ENCODE peak calls at places on chromosome 5, in nine cellular contexts. M, X, B, I, N, Z, G, F and R are unnamed samples. For H3K4me1, the result is how much of the 10 kb centered on the place peaks cover.

GRCh38 chr5:72282878-72283277 is 37.2 kb downstream of the MRPS27 start:
- DNase-seq in F (no peak), M (no peak), G (no peak), X (no peak), N (no peak), Z (no peak), I (no peak), B (no peak), R (no peak)

GRCh38 chr5:161372682-161373344 is 173.7 kb downstream of the GABRB2 start:
- DNase-seq in M (no peak), Z (no peak), G (no peak), F (no peak), X (no peak), N (no peak), B (no peak), I (no peak), R (no peak)

GRCh38 chr5:67268233-67269011 is 71.8 kb upstream of the CD180 start:
- DNase-seq in Z (no peak), N (peak), B (no peak), M (peak), G (peak), F (no peak), I (peak), X (peak), R (no peak)

GRCh38 chr5:165232629-165233028 is 1727.2 kb downstream of the MAT2B start:
- DNase-seq in X (no peak), B (no peak), Z (no peak), M (no peak), I (no peak), F (no peak), G (no peak), N (no peak), R (no peak)

GRCh38 chr5:175133185-175133584 is 310.8 kb downstream of the DRD1 start:
- DNase-seq in F (no peak), G (no peak), I (peak), X (no peak), Z (peak), N (no peak), B (no peak), M (no peak), R (no peak)

GRCh38 chr5:97162045-97162444 is 19.6 kb upstream of the LIX1 start:
- DNase-seq in M (peak), F (peak), B (no peak), N (no peak), X (no peak), Z (peak), G (peak), I (no peak), R (peak)

GRCh38 chr5:168607946-168608345 is 28.8 kb upstream of the PANK3 start:
- DNase-seq in G (no peak), X (no peak), B (no peak), I (no peak), N (no peak), Z (no peak), M (no peak), F (no peak), R (no peak)

GRCh38 chr5:16669776-16670175 is 53.0 kb upstream of the RETREG1 start:
- DNase-seq in G (no peak), M (no peak), B (no peak), X (no peak), F (no peak), N (no peak), I (no peak), Z (no peak), R (no peak)

GRCh38 chr5:82445729-82446349 is 167.7 kb upstream of the RPS23 start:
- DNase-seq in F (no peak), M (no peak), N (no peak), G (no peak), Z (no peak), I (no peak), B (no peak), X (no peak), R (no peak)

GRCh38 chr5:148352696-148353095 is 17.3 kb downstream of the SPINK9 start:
- DNase-seq in G (no peak), N (no peak), X (no peak), Z (no peak), M (no peak), B (no peak), F (no peak), I (no peak), R (no peak)

GRCh38 chr5:138986186-138986775 is 111.1 kb upstream of the LRRTM2 start:
- DNase-seq in Z (no peak), X (no peak), N (no peak), F (peak), B (no peak), G (no peak), I (no peak), M (no peak), R (no peak)

GRCh38 chr5:171981847-171982246 is 24.6 kb downstream of the FBXW11 start:
- DNase-seq in G (no peak), I (no peak), B (no peak), F (no peak), Z (no peak), X (no peak), M (no peak), N (no peak), R (no peak)

GRCh38 chr5:28281381-28281780 is 1243.0 kb upstream of the CDH9 start:
- DNase-seq in N (no peak), M (no peak), G (no peak), I (no peak), Z (no peak), F (no peak), B (no peak), X (no peak), R (no peak)

GRCh38 chr5:52856564-52856963 is 68.8 kb downstream of the ITGA1 start:
- DNase-seq in F (no peak), X (no peak), I (no peak), B (no peak), M (no peak), G (no peak), Z (no peak), N (no peak), R (no peak)

GRCh38 chr5:38529955-38530644 is 26.3 kb downstream of the LIFR start:
- DNase-seq in Z (no peak), N (no peak), X (no peak), G (no peak), F (no peak), M (no peak), B (no peak), I (no peak), R (no peak)

GRCh38 chr5:31751620-31752019 is 112.7 kb downstream of the PDZD2 start:
- DNase-seq in B (no peak), X (no peak), Z (no peak), G (no peak), F (no peak), I (no peak), M (no peak), N (no peak), R (no peak)

GRCh38 chr5:104186100-104186499 is 623.5 kb upstream of the NUDT12 start:
- DNase-seq in Z (peak), F (no peak), X (peak), G (no peak), I (no peak), B (no peak), M (no peak), N (no peak), R (no peak)

GRCh38 chr5:172692981-172693380 is 51.9 kb downstream of the NEURL1B start:
- DNase-seq in Z (no peak), B (peak), N (no peak), F (no peak), G (no peak), X (no peak), M (no peak), I (no peak), R (no peak)

GRCh38 chr5:180649297-180650039 is at the start of gene FLT4:
- DNase-seq in X (peak), F (no peak), M (no peak), G (no peak), B (no peak), I (no peak), Z (no peak), N (no peak), R (no peak)

GRCh38 chr5:181043285-181044092 is 3.4 kb downstream of the BTNL9 start:
- DNase-seq in Z (peak), I (peak), M (peak), F (no peak), G (no peak), N (no peak), B (peak), X (no peak), R (no peak)

GRCh38 chr5:112179290-112179689 is 239.8 kb downstream of the EPB41L4A start:
- DNase-seq in G (no peak), X (no peak), M (no peak), B (no peak), I (no peak), Z (no peak), N (no peak), F (no peak), R (no peak)

GRCh38 chr5:132510076-132510475 is 19.5 kb upstream of the IRF1 start:
- DNase-seq in G (no peak), N (no peak), F (no peak), I (no peak), Z (no peak), M (no peak), X (no peak), B (no peak), R (no peak)

GRCh38 chr5:134566181-134566740 is 40.8 kb downstream of the JADE2 start:
- DNase-seq in N (no peak), I (no peak), F (no peak), B (peak), Z (no peak), X (no peak), G (no peak), M (no peak), R (no peak)

GRCh38 chr5:79206541-79206940 is 29.4 kb upstream of the JMY start:
- DNase-seq in I (no peak), Z (no peak), N (no peak), M (no peak), B (no peak), G (no peak), F (no peak), X (no peak), R (no peak)

GRCh38 chr5:10932426-10932825 is 171.4 kb upstream of the DAP start:
- DNase-seq in F (no peak), B (no peak), G (no peak), Z (no peak), M (no peak), X (no peak), I (peak), N (no peak), R (no peak)

GRCh38 chr5:115487168-115487567 is 57.4 kb downstream of the FEM1C start:
- DNase-seq in B (no peak), N (no peak), X (no peak), Z (no peak), G (no peak), F (no peak), M (no peak), I (no peak), R (no peak)

GRCh38 chr5:17290620-17290974 is 73.2 kb downstream of the BASP1 start:
- DNase-seq in M (no peak), X (no peak), B (no peak), I (peak), F (no peak), N (no peak), Z (no peak), G (no peak), R (no peak)

GRCh38 chr5:83471405-83472212 is at the start of gene VCAN:
- DNase-seq in G (no peak), F (peak), I (peak), Z (peak), B (peak), N (peak), X (peak), M (peak), R (no peak)

GRCh38 chr5:107058239-107058638 is 612.5 kb downstream of the EFNA5 start:
- DNase-seq in G (no peak), M (no peak), I (no peak), Z (no peak), F (no peak), N (no peak), B (no peak), X (no peak), R (no peak)

GRCh38 chr5:157451806-157452205 is 8.2 kb upstream of the NIPAL4 start:
- DNase-seq in I (no peak), G (no peak), F (peak), M (peak), B (no peak), N (no peak), X (no peak), Z (peak), R (no peak)
- H3K27ac ChIP-seq in I (no peak), G (no peak), F (no peak), M (no peak), B (no peak), N (no peak), X (no peak), Z (no peak), R (no peak)

GRCh38 chr5:1118231-1118698 is 6.4 kb upstream of the SLC12A7 start:
- DNase-seq in F (no peak), M (no peak), B (no peak), G (no peak), I (no peak), N (no peak), Z (no peak), X (no peak), R (no peak)
- H3K4me1 ChIP-seq in F (under half), M (under half), B (under half), G (under half), I (under half), N (under half), Z (under half), X (under half), R (under half)

DNA sequence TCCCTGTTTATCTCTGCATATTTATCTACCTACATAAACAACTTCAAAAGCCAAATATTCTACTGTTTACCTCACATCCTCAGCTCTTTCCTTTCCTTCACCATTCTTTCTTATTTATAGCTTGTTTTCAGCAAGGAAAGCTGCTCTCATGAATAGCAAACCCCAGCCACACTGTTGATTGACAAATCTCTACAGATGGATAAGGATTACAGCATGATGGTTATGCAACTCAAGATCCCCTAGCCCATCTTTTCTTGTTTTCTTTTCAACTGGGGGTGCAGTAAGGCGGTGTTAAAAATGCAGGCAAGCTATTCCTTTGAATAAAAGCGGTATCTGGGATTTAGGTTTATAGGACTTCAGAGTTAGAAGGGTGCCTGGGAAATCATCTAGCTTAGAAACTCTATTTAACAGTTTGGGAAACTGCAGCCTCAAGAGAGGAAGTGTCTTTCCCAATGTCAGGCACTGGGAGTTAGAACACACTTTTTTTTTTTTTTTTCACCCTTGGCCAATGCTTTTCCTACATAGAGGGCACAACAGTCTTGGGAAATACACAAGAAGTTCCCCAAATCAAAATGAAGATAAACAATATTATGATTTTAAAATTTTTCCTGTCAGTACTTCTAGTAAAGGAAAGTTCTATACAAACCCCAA is 2.7 kb downstream of the SPARC start:
- DNase-seq in M (no peak), F (no peak), I (no peak), X (no peak), Z (no peak), G (no peak), N (no peak), B (no peak), R (no peak)
- H3K27ac ChIP-seq in M (no peak), F (no peak), I (peak), X (peak), Z (no peak), G (peak), N (peak), B (peak), R (no peak)

DNA sequence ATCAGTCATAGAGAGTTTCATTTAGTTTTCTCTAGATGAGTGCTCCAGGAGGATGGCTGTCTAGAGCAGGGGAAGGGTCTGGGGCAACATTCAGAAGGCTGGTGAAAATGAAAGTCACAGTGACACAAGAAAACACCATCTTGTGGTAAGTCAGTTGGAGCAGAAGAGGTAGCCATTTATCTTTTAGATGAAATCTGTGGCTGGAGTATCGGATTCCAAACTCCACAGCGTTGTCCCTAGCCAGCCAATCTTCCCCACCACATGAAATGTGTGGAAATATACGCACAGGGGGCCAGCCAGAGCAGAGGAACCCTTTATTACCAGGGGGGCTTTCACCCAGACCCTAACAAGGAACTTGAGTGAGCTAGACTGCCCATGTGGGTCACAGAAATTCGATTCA is 15.9 kb upstream of the TNFAIP8 start:
- DNase-seq in Z (no peak), N (no peak), F (no peak), M (no peak), I (no peak), X (no peak), G (no peak), B (no peak), R (no peak)
- H3K4me1 ChIP-seq in Z (under half), N (under half), F (under half), M (under half), I (under half), X (under half), G (half or more), B (half or more), R (half or more)

GRCh38 chr5:54538156-54538555 is 20.6 kb downstream of the SNX18 start:
- DNase-seq in N (no peak), M (no peak), Z (no peak), G (no peak), B (no peak), X (no peak), I (no peak), F (no peak), R (no peak)

GRCh38 chr5:54533541-54534179 is 16.1 kb downstream of the SNX18 start:
- DNase-seq in N (no peak), Z (peak), G (peak), B (no peak), X (no peak), M (no peak), I (peak), F (no peak), R (no peak)

GRCh38 chr5:54537720-54538119 is 20.2 kb downstream of the SNX18 start:
- DNase-seq in N (no peak), M (no peak), X (no peak), Z (no peak), I (peak), G (no peak), B (no peak), F (no peak), R (no peak)

GRCh38 chr5:54534306-54534705 is 16.7 kb downstream of the SNX18 start:
- DNase-seq in G (no peak), I (peak), B (no peak), N (no peak), X (no peak), Z (no peak), M (no peak), F (no peak), R (no peak)

DNA sequence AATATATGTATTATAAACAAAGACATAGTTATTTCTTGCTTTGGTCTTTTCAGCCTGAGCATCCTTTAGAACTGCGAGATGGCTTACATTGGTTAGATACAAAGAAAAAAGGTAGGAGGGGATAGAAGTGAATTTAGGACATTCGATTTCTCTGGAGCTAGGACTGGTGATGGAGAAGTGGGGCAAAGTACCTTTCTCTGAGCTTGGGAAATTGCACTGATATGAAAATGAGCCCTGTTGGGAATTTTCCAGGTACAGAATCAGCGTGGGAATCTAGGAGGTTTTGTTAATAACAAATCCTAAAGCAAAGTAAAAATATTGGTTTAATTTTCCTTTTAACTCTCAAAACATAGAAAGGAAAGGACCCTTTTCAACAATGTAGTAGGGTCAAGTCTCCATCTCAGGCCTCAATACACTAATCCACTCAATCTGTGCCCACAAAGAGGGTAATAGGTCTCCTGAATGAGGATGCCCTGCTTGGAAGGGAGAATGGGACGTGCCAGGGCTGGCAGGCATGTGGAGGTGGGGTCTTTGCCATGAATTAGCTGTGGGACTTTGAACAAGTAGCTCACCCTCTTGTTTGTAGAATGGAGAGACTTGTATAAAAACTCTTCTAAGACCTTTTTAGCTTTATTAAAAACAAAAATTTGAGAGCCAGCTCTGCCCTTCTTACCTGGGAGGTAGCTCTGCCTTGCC is 17.7 kb downstream of the SNX18 start:
- DNase-seq in Z (no peak), M (no peak), X (no peak), F (no peak), I (peak), G (no peak), B (no peak), N (no peak), R (no peak)
- H3K27ac ChIP-seq in Z (no peak), M (no peak), X (no peak), F (no peak), I (peak), G (peak), B (no peak), N (peak), R (no peak)

GRCh38 chr5:58773744-58774441 is 191.0 kb downstream of the RAB3C start:
- DNase-seq in M (no peak), Z (no peak), I (no peak), F (no peak), X (no peak), G (peak), N (no peak), B (no peak), R (no peak)
- H3K4me1 ChIP-seq in M (under half), Z (under half), I (under half), F (under half), X (under half), G (under half), N (under half), B (under half), R (under half)

DNA sequence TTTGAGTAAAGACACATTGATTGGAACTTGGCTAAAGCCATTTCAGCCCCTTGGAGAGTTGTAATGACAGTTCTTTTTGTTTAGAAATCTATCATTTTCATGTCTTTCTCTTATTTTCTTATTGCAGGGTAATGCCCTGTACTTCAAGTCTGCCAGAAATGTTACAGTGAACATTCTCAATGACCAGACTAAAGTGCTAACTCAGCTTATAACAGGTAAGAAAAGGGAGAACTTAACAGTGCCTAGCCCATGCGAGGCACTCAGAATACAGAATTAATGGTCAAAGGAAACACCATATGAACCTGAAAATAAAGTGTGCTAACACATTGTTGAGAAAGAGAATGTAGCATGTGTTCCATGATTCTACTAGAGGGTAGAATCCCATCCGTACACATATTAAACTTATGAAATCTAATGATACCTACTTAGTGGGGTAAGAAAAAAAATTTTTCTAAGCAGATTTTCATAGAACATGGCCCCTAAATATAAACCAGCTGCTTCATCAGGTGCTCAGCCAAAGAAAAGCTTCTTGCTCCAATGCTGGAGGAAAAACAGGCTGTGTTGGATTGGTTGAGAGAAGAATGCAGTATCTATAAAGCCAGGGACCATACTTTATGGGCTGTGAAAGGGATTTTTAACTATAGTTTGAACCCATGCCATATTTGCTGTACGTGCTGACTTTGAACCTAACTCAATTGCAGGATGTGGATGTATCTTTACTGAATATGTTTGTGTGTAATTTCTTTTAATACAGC is 260.8 kb upstream of the PPP1R2B start:
- DNase-seq in I (no peak), Z (no peak), N (no peak), F (no peak), X (no peak), G (no peak), B (no peak), M (no peak), R (no peak)
- H3K27ac ChIP-seq in I (no peak), Z (no peak), N (no peak), F (no peak), X (no peak), G (no peak), B (no peak), M (no peak), R (no peak)